ENCODE peak calls at places on chromosome 12, in six cellular contexts. One of them, this sample, is unnamed.

GRCh38 chr12:100174506-100174905 is 26.1 kb upstream of the ACTR6 start:
- DNase-seq in HL-60: no peak
- DNase-seq in HCT116: no peak
- DNase-seq in H9: no peak
- DNase-seq in Panc1: no peak
- DNase-seq in SJSA1: no peak
- DNase-seq in this sample: no peak

GRCh38 chr12:575948-576612 is 87.2 kb downstream of the NINJ2 start:
- DNase-seq in H9: peak; percentile 89
- DNase-seq in Panc1: peak; percentile 24
- DNase-seq in SJSA1: peak; percentile 68
- DNase-seq in HCT116: peak; percentile 41
- DNase-seq in HL-60: peak; percentile 67
- DNase-seq in this sample: no peak

GRCh38 chr12:129540249-129540648 is 363.6 kb downstream of the TMEM132D start:
- DNase-seq in SJSA1: no peak
- DNase-seq in H9: no peak
- DNase-seq in HCT116: no peak
- DNase-seq in Panc1: no peak
- DNase-seq in HL-60: no peak
- DNase-seq in this sample: no peak

GRCh38 chr12:57461904-57462306 is 2.3 kb downstream of the GLI1 start:
- DNase-seq in HL-60: no peak
- DNase-seq in H9: no peak
- DNase-seq in SJSA1: no peak
- DNase-seq in Panc1: no peak
- DNase-seq in HCT116: no peak
- DNase-seq in this sample: peak; percentile 21

GRCh38 chr12:119949145-119949544 is 39.9 kb upstream of the BICDL1 start:
- DNase-seq in SJSA1: no peak
- DNase-seq in HCT116: no peak
- DNase-seq in H9: no peak
- DNase-seq in Panc1: no peak
- DNase-seq in HL-60: no peak
- DNase-seq in this sample: no peak

GRCh38 chr12:124352839-124353238 is 57.9 kb downstream of the RFLNA start:
- DNase-seq in Panc1: no peak
- DNase-seq in HCT116: no peak
- DNase-seq in H9: no peak
- DNase-seq in SJSA1: no peak
- DNase-seq in HL-60: peak; percentile 95
- DNase-seq in this sample: no peak

GRCh38 chr12:54390668-54391551 is 6.4 kb upstream of the ZNF385A start:
- DNase-seq in Panc1: no peak
- DNase-seq in HCT116: no peak
- DNase-seq in SJSA1: no peak
- DNase-seq in H9: peak; percentile 94
- DNase-seq in HL-60: no peak
- DNase-seq in this sample: no peak

GRCh38 chr12:57085999-57086950 is 2.6 kb upstream of the NAB2 start:
- DNase-seq in Panc1: no peak
- DNase-seq in SJSA1: peak; percentile 81
- DNase-seq in HL-60: no peak
- DNase-seq in HCT116: no peak
- DNase-seq in H9: peak; percentile 87
- DNase-seq in this sample: peak; percentile 62

GRCh38 chr12:66467932-66468331 is 165.6 kb downstream of the HELB start:
- DNase-seq in SJSA1: no peak
- DNase-seq in HL-60: no peak
- DNase-seq in Panc1: no peak
- DNase-seq in HCT116: peak; percentile 46
- DNase-seq in H9: no peak
- DNase-seq in this sample: no peak

GRCh38 chr12:132593938-132594358 is 16.4 kb downstream of the LRCOL1 start:
- DNase-seq in SJSA1: peak; percentile 93
- DNase-seq in HL-60: no peak
- DNase-seq in Panc1: peak; percentile 63
- DNase-seq in H9: peak; percentile 97
- DNase-seq in HCT116: peak; percentile 95
- DNase-seq in this sample: peak; percentile 90

GRCh38 chr12:91502208-91502607 is 319.6 kb upstream of the DCN start:
- DNase-seq in Panc1: no peak
- DNase-seq in HL-60: no peak
- DNase-seq in H9: no peak
- DNase-seq in SJSA1: no peak
- DNase-seq in HCT116: no peak
- DNase-seq in this sample: no peak

GRCh38 chr12:29113101-29113500 is 36.0 kb upstream of the FAR2 start:
- DNase-seq in Panc1: no peak
- DNase-seq in SJSA1: no peak
- DNase-seq in H9: no peak
- DNase-seq in HCT116: peak; percentile 41
- DNase-seq in HL-60: no peak
- DNase-seq in this sample: peak; percentile 54

GRCh38 chr12:6407206-6407954 is 23.4 kb downstream of the LTBR start:
- DNase-seq in HCT116: no peak
- DNase-seq in H9: no peak
- DNase-seq in HL-60: no peak
- DNase-seq in SJSA1: no peak
- DNase-seq in Panc1: no peak
- DNase-seq in this sample: no peak

GRCh38 chr12:9244894-9245293 is 36.7 kb upstream of the PZP start:
- DNase-seq in H9: no peak
- DNase-seq in HL-60: no peak
- DNase-seq in HCT116: no peak
- DNase-seq in Panc1: no peak
- DNase-seq in SJSA1: no peak
- DNase-seq in this sample: no peak

GRCh38 chr12:128543493-128543892 is 276.5 kb downstream of the TMEM132C start:
- DNase-seq in HL-60: no peak
- DNase-seq in HCT116: no peak
- DNase-seq in SJSA1: no peak
- DNase-seq in Panc1: no peak
- DNase-seq in H9: no peak
- DNase-seq in this sample: no peak

GRCh38 chr12:11725616-11726015 is 76.1 kb downstream of the ETV6 start:
- DNase-seq in H9: no peak
- DNase-seq in HCT116: no peak
- DNase-seq in Panc1: no peak
- DNase-seq in HL-60: no peak
- DNase-seq in SJSA1: no peak
- DNase-seq in this sample: no peak

GRCh38 chr12:56261503-56262230 is 3.5 kb upstream of the ANKRD52 start:
- DNase-seq in HCT116: peak; percentile 48
- DNase-seq in HL-60: no peak
- DNase-seq in SJSA1: peak; percentile 85
- DNase-seq in H9: no peak
- DNase-seq in Panc1: peak; percentile 75
- DNase-seq in this sample: peak; percentile 69

GRCh38 chr12:109710747-109711595 is 2.7 kb upstream of the FAM222A start:
- DNase-seq in SJSA1: peak; percentile 67
- DNase-seq in HL-60: no peak
- DNase-seq in Panc1: peak; percentile 61
- DNase-seq in H9: no peak
- DNase-seq in HCT116: no peak
- DNase-seq in this sample: no peak

GRCh38 chr12:100491104-100491503 is 17.4 kb downstream of the NR1H4 start:
- DNase-seq in HL-60: no peak
- DNase-seq in HCT116: no peak
- DNase-seq in Panc1: no peak
- DNase-seq in SJSA1: no peak
- DNase-seq in H9: no peak
- DNase-seq in this sample: no peak

GRCh38 chr12:68609955-68610434 is 704 bp upstream of the RAP1B start:
- DNase-seq in HCT116: no peak
- DNase-seq in SJSA1: no peak
- DNase-seq in H9: no peak
- DNase-seq in Panc1: no peak
- DNase-seq in HL-60: no peak
- DNase-seq in this sample: peak; percentile 39

GRCh38 chr12:93042283-93042682 is 113.2 kb upstream of the EEA1 start:
- DNase-seq in SJSA1: no peak
- DNase-seq in H9: no peak
- DNase-seq in Panc1: no peak
- DNase-seq in HCT116: no peak
- DNase-seq in HL-60: no peak
- DNase-seq in this sample: no peak

GRCh38 chr12:105167346-105167745 is 59.8 kb downstream of the WASHC4 start:
- DNase-seq in H9: no peak
- DNase-seq in HCT116: no peak
- DNase-seq in Panc1: no peak
- DNase-seq in HL-60: no peak
- DNase-seq in SJSA1: no peak
- DNase-seq in this sample: no peak

GRCh38 chr12:7161811-7162210 is 27.7 kb upstream of the PEX5 start:
- DNase-seq in H9: no peak
- DNase-seq in HCT116: no peak
- DNase-seq in Panc1: no peak
- DNase-seq in HL-60: no peak
- DNase-seq in SJSA1: no peak
- DNase-seq in this sample: no peak

DNA sequence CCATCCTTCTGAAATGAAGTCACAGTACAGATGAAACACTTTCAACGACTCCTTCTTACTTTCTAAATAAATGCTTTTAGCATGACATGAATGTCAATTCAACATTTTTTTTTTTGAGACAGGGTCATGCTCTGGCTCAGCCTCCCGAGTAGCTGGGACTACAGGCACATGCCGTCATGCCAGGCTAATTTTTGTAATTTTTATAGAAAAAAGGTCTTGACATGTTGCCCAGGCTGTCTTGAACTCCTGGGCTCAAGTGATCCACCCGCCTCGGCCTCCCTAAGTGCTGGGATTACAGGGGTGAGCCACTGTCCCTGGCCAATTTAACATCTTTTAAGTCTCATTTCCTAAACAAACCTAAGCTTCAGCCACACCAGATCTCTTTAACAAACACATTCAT is 16.4 kb downstream of the GALNT6 start:
- DNase-seq in SJSA1: no peak
- DNase-seq in HCT116: no peak
- DNase-seq in Panc1: no peak
- DNase-seq in HL-60: no peak
- DNase-seq in H9: no peak
- DNase-seq in this sample: no peak
- H3K27ac ChIP-seq in SJSA1: no peak overlapping the region
- H3K27ac ChIP-seq in HCT116: no peak overlapping the region
- H3K27ac ChIP-seq in Panc1: no peak overlapping the region
- H3K27ac ChIP-seq in HL-60: no peak overlapping the region
- H3K27ac ChIP-seq in H9: no peak overlapping the region
- H3K27ac ChIP-seq in this sample: no peak overlapping the region

DNA sequence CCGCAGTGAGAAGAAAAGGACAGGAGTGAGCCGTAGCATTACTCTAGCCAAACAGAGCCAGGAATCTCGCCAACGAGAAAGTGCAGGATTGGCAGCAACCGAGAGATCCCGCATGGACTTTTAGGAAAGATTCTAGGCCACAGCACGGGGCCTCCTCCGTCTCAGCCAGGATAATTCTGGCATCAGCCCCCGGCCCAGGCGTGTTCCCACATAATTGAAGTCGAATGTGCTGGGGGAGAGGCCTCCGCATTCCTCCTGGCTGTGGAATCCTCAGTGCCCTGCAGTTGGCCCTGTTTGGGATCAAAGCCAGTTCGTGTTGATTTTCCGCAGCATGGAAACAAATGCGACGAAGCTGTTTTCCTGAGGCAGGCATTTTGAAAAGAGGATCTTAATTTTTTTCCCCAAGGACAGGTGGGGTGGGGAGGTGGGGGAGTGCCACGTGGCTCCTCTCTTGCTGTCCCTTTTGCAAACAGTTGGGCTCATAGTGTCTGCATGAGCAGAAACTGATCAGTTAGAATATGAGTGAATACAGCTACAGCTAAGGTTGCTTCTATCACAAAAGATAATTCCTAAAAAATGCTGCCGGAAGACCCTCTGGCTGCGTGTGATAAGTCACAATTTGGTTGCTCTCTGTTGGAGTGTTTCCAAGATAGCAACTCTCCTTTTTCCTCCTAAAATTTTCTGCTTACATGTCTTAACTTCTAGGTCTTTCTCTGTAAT is 37.3 kb upstream of the ATXN2 start:
- DNase-seq in HL-60: no peak
- DNase-seq in SJSA1: no peak
- DNase-seq in HCT116: no peak
- DNase-seq in H9: peak; percentile 75
- DNase-seq in Panc1: no peak
- DNase-seq in this sample: peak; percentile 76
- H3K27ac ChIP-seq in HL-60: no peak overlapping the region
- H3K27ac ChIP-seq in SJSA1: no peak overlapping the region
- H3K27ac ChIP-seq in HCT116: no peak overlapping the region
- H3K27ac ChIP-seq in H9: no peak overlapping the region
- H3K27ac ChIP-seq in Panc1: no peak overlapping the region
- H3K27ac ChIP-seq in this sample: peak overlapping the region; percentile 18

DNA sequence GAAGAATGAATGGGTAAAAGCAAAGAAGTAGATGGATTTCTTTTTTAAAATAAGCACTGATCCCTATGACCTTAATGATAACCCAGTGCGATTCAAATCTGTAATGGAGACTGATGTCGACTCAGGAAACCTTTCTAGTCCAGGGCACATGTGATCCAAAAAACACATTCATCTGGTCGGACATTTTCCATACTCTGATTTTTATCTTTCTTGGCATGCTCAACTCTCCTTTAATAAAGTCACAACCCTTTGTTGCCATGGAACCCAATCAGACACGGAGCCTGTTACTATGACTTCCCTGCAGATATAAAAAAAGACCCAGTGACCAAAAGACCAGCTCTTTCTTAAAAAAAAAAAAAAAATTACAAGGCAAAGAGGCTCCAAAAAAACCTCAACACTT is 27.9 kb downstream of the TMCC3 start:
- DNase-seq in SJSA1: no peak
- DNase-seq in HCT116: no peak
- DNase-seq in HL-60: no peak
- DNase-seq in H9: no peak
- DNase-seq in Panc1: no peak
- DNase-seq in this sample: peak; percentile 56
- H3K27ac ChIP-seq in SJSA1: no peak overlapping the region
- H3K27ac ChIP-seq in HCT116: no peak overlapping the region
- H3K27ac ChIP-seq in HL-60: no peak overlapping the region
- H3K27ac ChIP-seq in H9: no peak overlapping the region
- H3K27ac ChIP-seq in Panc1: peak overlapping the region; percentile 18
- H3K27ac ChIP-seq in this sample: no peak overlapping the region

DNA sequence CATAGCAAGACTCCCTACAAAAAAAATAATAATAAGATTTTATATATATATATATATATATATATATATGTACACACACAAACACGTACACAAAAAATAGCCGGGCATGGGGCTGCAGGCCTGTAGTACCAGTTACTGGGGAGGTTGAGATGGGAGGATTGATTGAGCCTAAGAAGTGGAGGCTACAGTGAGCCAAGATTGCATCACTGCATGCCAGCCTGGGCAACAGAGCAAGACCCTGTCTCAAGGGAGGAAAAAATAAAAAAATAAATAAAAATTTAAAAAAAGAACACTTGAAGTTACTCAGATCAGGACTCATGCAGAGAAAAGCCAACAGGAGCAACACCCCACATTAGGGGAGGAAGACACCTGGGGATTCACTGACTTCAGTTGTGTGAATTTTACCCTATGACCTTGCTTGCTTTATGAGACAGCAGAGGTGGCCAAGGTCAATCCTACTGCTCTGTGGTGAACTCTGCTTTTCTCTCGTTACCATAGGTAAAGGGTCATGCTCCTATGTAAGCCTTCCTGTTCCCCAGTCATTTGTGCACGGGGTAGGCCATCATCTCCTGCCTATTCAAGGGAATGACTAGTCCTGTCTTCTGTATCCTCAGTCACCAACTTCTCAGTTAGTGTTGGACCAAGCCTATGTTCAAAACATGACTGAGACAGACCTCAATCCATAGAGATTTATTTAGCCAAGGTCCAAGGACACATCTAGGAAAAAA is 1119.8 kb upstream of the TMEM132C start:
- DNase-seq in H9: no peak
- DNase-seq in HCT116: no peak
- DNase-seq in Panc1: no peak
- DNase-seq in SJSA1: no peak
- DNase-seq in HL-60: no peak
- DNase-seq in this sample: no peak
- H3K27ac ChIP-seq in H9: peak overlapping the region; percentile 35
- H3K27ac ChIP-seq in HCT116: no peak overlapping the region
- H3K27ac ChIP-seq in Panc1: no peak overlapping the region
- H3K27ac ChIP-seq in SJSA1: no peak overlapping the region
- H3K27ac ChIP-seq in HL-60: no peak overlapping the region
- H3K27ac ChIP-seq in this sample: no peak overlapping the region

This sample was measured in astrocyte.